ENCODE peak calls at places on chromosomes 13 and 19, in nine cellular contexts. S is glomerular endothelial cell, A is Daoy, H is kidney glomerular epithelial cell, C is T-helper 9 cell, Z is occipital lobe, N is GM23248, F is HepG2, W is frontal cortex. R is an unnamed sample.

GRCh38 chr19:35904312-35905068 is 2.2 kb downstream of the HCST start:
- DNase-seq in S (no peak), A (no peak), H (no peak), C (no peak), Z (no peak), N (no peak), F (no peak), W (no peak), R (no peak)

GRCh38 chr19:1064661-1065605 is 2.0 kb upstream of the ARHGAP45 start:
- DNase-seq in S (no peak), A (peak), H (peak), C (peak), Z (no peak), N (peak), F (no peak), W (peak), R (no peak)

GRCh38 chr13:110444226-110444653 is 117.3 kb downstream of the RAB20 start:
- DNase-seq in S (no peak), A (peak), H (no peak), C (no peak), Z (no peak), N (no peak), F (no peak), W (peak), R (no peak)

GRCh38 chr13:26132756-26133155 is 80.9 kb upstream of the SHISA2 start:
- DNase-seq in S (no peak), A (peak), H (no peak), C (no peak), Z (no peak), N (peak), F (no peak), W (peak), R (peak)

GRCh38 chr19:17109962-17110598 is 34.5 kb downstream of the MYO9B start:
- DNase-seq in S (no peak), A (no peak), H (no peak), C (no peak), Z (no peak), N (no peak), F (no peak), W (no peak), R (no peak)

GRCh38 chr13:94878721-94879120 is 166.4 kb upstream of the SOX21 start:
- DNase-seq in S (no peak), A (no peak), H (no peak), C (no peak), Z (no peak), N (no peak), F (no peak), W (no peak), R (no peak)

GRCh38 chr13:101875717-101876393 is 423.4 kb downstream of the ITGBL1 start:
- DNase-seq in S (no peak), A (peak), H (peak), C (no peak), Z (no peak), N (peak), F (peak), W (no peak), R (no peak)

GRCh38 chr19:45528149-45528743 is 21.0 kb downstream of the VASP start:
- DNase-seq in S (no peak), A (peak), H (no peak), C (no peak), Z (no peak), N (peak), F (no peak), W (no peak), R (peak)

GRCh38 chr19:45528744-45529453 is 21.6 kb downstream of the VASP start:
- DNase-seq in S (no peak), A (no peak), H (no peak), C (no peak), Z (peak), N (no peak), F (no peak), W (no peak), R (peak)

GRCh38 chr19:18294467-18294864 is 13.0 kb upstream of the JUND start:
- DNase-seq in S (no peak), A (no peak), H (no peak), C (peak), Z (peak), N (no peak), F (no peak), W (no peak), R (peak)

GRCh38 chr13:97122381-97122996 is 99.6 kb upstream of the MBNL2 start:
- DNase-seq in S (no peak), A (peak), H (peak), C (no peak), Z (no peak), N (peak), F (no peak), W (no peak), R (no peak)

GRCh38 chr13:113981611-113982295 is 7.9 kb upstream of the C13orf46 start:
- DNase-seq in S (no peak), A (no peak), H (no peak), C (no peak), Z (no peak), N (no peak), F (no peak), W (no peak), R (no peak)

GRCh38 chr19:55542292-55542855 is 3.0 kb downstream of the SBK3 start:
- DNase-seq in S (no peak), A (no peak), H (no peak), C (no peak), Z (no peak), N (no peak), F (no peak), W (no peak), R (no peak)

GRCh38 chr19:11373885-11374448 is 499 bp upstream of the SWSAP1 start:
- DNase-seq in S (no peak), A (no peak), H (no peak), C (no peak), Z (no peak), N (peak), F (no peak), W (no peak), R (no peak)

GRCh38 chr13:97242755-97243497 is 20.8 kb downstream of the MBNL2 start:
- DNase-seq in S (no peak), A (no peak), H (no peak), C (no peak), Z (peak), N (no peak), F (no peak), W (no peak), R (peak)

GRCh38 chr13:41970918-41971317 is 10.0 kb upstream of the VWA8 start:
- DNase-seq in S (no peak), A (no peak), H (no peak), C (no peak), Z (no peak), N (no peak), F (no peak), W (no peak), R (no peak)

GRCh38 chr13:91185294-91185863 is 162.1 kb upstream of the MIR17HG start:
- DNase-seq in S (no peak), A (no peak), H (peak), C (no peak), Z (no peak), N (peak), F (peak), W (no peak), R (no peak)

GRCh38 chr13:23455401-23456185 is 22.1 kb upstream of the SACS start:
- DNase-seq in S (no peak), A (no peak), H (no peak), C (no peak), Z (no peak), N (no peak), F (no peak), W (no peak), R (no peak)

GRCh38 chr13:111317042-111317550 is 3.3 kb upstream of the TEX29 start:
- DNase-seq in S (no peak), A (no peak), H (no peak), C (no peak), Z (no peak), N (no peak), F (no peak), W (no peak), R (no peak)

GRCh38 chr19:31819837-31820236 is 470.6 kb upstream of the TSHZ3 start:
- DNase-seq in S (no peak), A (no peak), H (no peak), C (no peak), Z (no peak), N (no peak), F (no peak), W (no peak), R (no peak)

GRCh38 chr19:19490247-19490968 is 24.9 kb downstream of the TSSK6 start:
- DNase-seq in S (peak), A (peak), H (peak), C (peak), Z (peak), N (peak), F (peak), W (peak), R (no peak)

GRCh38 chr13:77460195-77460594 is 75.3 kb upstream of the SCEL start:
- DNase-seq in S (no peak), A (no peak), H (no peak), C (no peak), Z (no peak), N (no peak), F (no peak), W (no peak), R (no peak)

GRCh38 chr13:45073809-45074208 is 46.5 kb upstream of the GTF2F2 start:
- DNase-seq in S (no peak), A (no peak), H (no peak), C (no peak), Z (no peak), N (no peak), F (no peak), W (no peak), R (no peak)

GRCh38 chr19:54199401-54199800 is 1.3 kb upstream of the RPS9 start:
- DNase-seq in S (no peak), A (no peak), H (no peak), C (no peak), Z (no peak), N (no peak), F (no peak), W (no peak), R (no peak)

GRCh38 chr13:113034451-113035208 is 65.6 kb downstream of the MCF2L start:
- DNase-seq in S (no peak), A (peak), H (no peak), C (no peak), Z (peak), N (peak), F (peak), W (peak), R (no peak)

GRCh38 chr13:25406377-25406776 is 34.6 kb downstream of the ATP8A2 start:
- DNase-seq in S (no peak), A (peak), H (peak), C (no peak), Z (no peak), N (no peak), F (peak), W (no peak), R (no peak)

GRCh38 chr13:99053636-99054233 is 75.9 kb upstream of the DOCK9 start:
- DNase-seq in S (no peak), A (no peak), H (no peak), C (no peak), Z (no peak), N (no peak), F (no peak), W (no peak), R (no peak)

GRCh38 chr13:78138756-78139155 is 220.1 kb upstream of the EDNRB start:
- DNase-seq in S (no peak), A (no peak), H (no peak), C (no peak), Z (no peak), N (no peak), F (peak), W (no peak), R (no peak)

GRCh38 chr19:5828661-5829566 is 10.6 kb downstream of the FUT6 start:
- DNase-seq in S (no peak), A (peak), H (no peak), C (no peak), Z (no peak), N (peak), F (no peak), W (no peak), R (no peak)